ENCODE peak calls at places on chromosomes 12 and 14, in eight cellular contexts. F is AG09309; K is epithelial cell of esophagus; M is HFF-Myc; A is lower leg skin; Z is cardiac fibroblast; J is CD4-positive, alpha-beta T cell; O is left ventricle myocardium inferior. X is an unnamed sample.

GRCh38 chr14:104970231-104971068 is 7.7 kb downstream of the AHNAK2 start:
- DNase-seq in K (peak), M (peak), A (peak), J (no peak), F (peak), O (peak), Z (peak), X (no peak)

GRCh38 chr14:90783344-90783743 is 32.9 kb downstream of the TTC7B start:
- DNase-seq in F (no peak), A (no peak), O (no peak), J (no peak), Z (no peak), K (no peak), M (no peak), X (no peak)

GRCh38 chr12:105428793-105429192 is 98.3 kb downstream of the C12orf75 start:
- DNase-seq in O (no peak), A (no peak), K (peak), M (no peak), F (no peak), J (no peak), Z (peak), X (no peak)

GRCh38 chr12:87085286-87085685 is 829.1 kb upstream of the MGAT4C start:
- DNase-seq in M (no peak), K (no peak), F (no peak), A (no peak), O (no peak), Z (no peak), J (no peak), X (no peak)

GRCh38 chr12:120094485-120094884 is 22.1 kb downstream of the RAB35 start:
- DNase-seq in J (no peak), O (no peak), F (no peak), Z (no peak), M (no peak), K (no peak), A (no peak), X (no peak)

GRCh38 chr12:2856901-2857495 is at the start of gene TEX52:
- DNase-seq in K (no peak), F (no peak), J (no peak), A (no peak), O (no peak), Z (no peak), M (no peak), X (no peak)

GRCh38 chr14:30015471-30015870 is 87.8 kb upstream of the PRKD1 start:
- DNase-seq in J (no peak), F (no peak), K (no peak), Z (no peak), A (no peak), O (no peak), M (no peak), X (no peak)

GRCh38 chr12:50568338-50569155 is 63.8 kb downstream of the DIP2B start:
- DNase-seq in A (no peak), J (no peak), K (no peak), Z (peak), M (no peak), O (no peak), F (no peak), X (no peak)

GRCh38 chr14:97282210-97282609 is 485.0 kb downstream of the VRK1 start:
- DNase-seq in F (no peak), K (no peak), M (no peak), O (no peak), J (no peak), A (no peak), Z (no peak), X (no peak)

GRCh38 chr14:75418779-75419768 is 8.7 kb upstream of the JDP2 start:
- DNase-seq in M (no peak), J (no peak), A (no peak), O (no peak), K (peak), Z (no peak), F (no peak), X (no peak)

GRCh38 chr12:27396416-27396815 is 50.1 kb upstream of the SMCO2 start:
- DNase-seq in F (no peak), K (no peak), A (no peak), Z (no peak), O (no peak), J (no peak), M (no peak), X (no peak)

GRCh38 chr14:59028476-59029202 is 159.8 kb upstream of the DAAM1 start:
- DNase-seq in M (peak), K (peak), O (peak), A (peak), F (peak), Z (peak), J (no peak), X (no peak)

GRCh38 chr12:64943686-64944085 is 119.2 kb downstream of the TBC1D30 start:
- DNase-seq in F (peak), Z (peak), M (no peak), K (no peak), J (no peak), A (no peak), O (no peak), X (no peak)

GRCh38 chr14:62308927-62309326 is 546.7 kb downstream of the SNAPC1 start:
- DNase-seq in M (no peak), K (no peak), A (peak), F (no peak), Z (no peak), J (no peak), O (no peak), X (no peak)

GRCh38 chr12:2988494-2988893 is 29.3 kb downstream of the TEAD4 start:
- DNase-seq in M (no peak), J (no peak), Z (no peak), K (no peak), O (no peak), A (no peak), F (no peak), X (no peak)

GRCh38 chr12:100251917-100252316 is 15.0 kb downstream of the DEPDC4 start:
- DNase-seq in Z (no peak), J (no peak), M (no peak), K (no peak), O (no peak), A (no peak), F (no peak), X (no peak)

GRCh38 chr14:57578427-57579220 is 85.0 kb upstream of the CCDC198 start:
- DNase-seq in F (no peak), A (no peak), J (no peak), O (no peak), M (no peak), Z (no peak), K (no peak), X (no peak)

GRCh38 chr12:3732901-3733300 is 20.0 kb downstream of the CRACR2A start:
- DNase-seq in J (no peak), O (no peak), M (no peak), F (no peak), A (no peak), Z (no peak), K (no peak), X (no peak)

GRCh38 chr14:68707496-68707895 is 85.4 kb downstream of the ZFP36L1 start:
- DNase-seq in M (no peak), A (no peak), F (no peak), J (no peak), Z (no peak), K (no peak), O (no peak), X (no peak)
- TF ChIP-seq CTCF in M (no peak), A (no peak), F (no peak), J (no peak), Z (no peak), K (no peak), O (no peak), X (no peak)

DNA sequence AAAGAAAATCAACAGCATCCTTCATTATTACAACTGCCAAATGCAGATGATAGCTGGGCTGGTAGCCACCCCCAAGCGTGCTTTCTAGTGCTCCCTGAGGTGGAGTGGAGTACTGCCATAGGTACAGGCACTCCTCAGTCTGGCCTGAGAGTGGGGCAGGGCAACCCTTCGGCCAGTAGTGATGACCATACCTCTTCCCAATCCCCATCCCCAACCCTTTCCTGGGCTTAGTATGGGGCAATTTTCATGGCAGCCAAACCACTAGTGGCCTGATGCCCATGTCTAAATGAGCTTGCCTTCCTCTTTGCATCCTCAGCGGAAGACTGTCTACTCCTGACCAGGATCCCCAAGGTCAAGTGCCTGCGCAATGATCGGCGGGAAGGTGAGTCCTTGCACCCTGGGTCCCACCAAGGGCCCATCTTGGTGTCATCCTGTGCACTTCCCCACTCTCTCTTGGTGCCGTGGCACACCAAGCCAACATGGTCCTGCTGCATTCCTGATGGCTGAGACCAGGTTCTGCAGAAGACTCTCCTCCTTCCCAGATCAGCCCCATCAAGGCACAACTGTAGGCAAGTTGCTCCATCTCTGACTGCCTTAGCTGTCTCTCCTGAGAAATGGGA is 65.8 kb downstream of the GALNT16 start:
- DNase-seq in O (no peak), K (no peak), J (no peak), A (no peak), Z (no peak), F (no peak), M (no peak), X (peak)
- TF ChIP-seq CTCF in O (no peak), K (peak), J (no peak), A (no peak), Z (peak), F (no peak), M (peak), X (no peak)

GRCh38 chr12:114636723-114637480 is 47.1 kb downstream of the TBX3 start:
- DNase-seq in M (no peak), O (no peak), Z (peak), F (no peak), J (no peak), A (peak), K (peak), X (no peak)
- TF ChIP-seq CTCF in M (peak), O (peak), Z (peak), F (peak), J (no peak), A (no peak), K (peak), X (no peak)

GRCh38 chr12:68069276-68069675 is 80.0 kb downstream of the IFNG-AS1 start:
- DNase-seq in F (no peak), Z (no peak), A (no peak), J (no peak), K (no peak), O (no peak), M (no peak), X (no peak)

GRCh38 chr12:68065687-68066086 is 76.4 kb downstream of the IFNG-AS1 start:
- DNase-seq in Z (no peak), A (no peak), M (no peak), F (no peak), K (no peak), O (no peak), J (no peak), X (no peak)

GRCh38 chr12:68065163-68065562 is 75.9 kb downstream of the IFNG-AS1 start:
- DNase-seq in K (no peak), Z (no peak), F (no peak), O (no peak), A (no peak), J (no peak), M (no peak), X (no peak)

GRCh38 chr12:68070957-68071356 is 81.7 kb downstream of the IFNG-AS1 start:
- DNase-seq in Z (no peak), A (no peak), F (no peak), K (no peak), O (no peak), M (no peak), J (no peak), X (no peak)

GRCh38 chr12:68067762-68068376 is 78.6 kb downstream of the IFNG-AS1 start:
- DNase-seq in A (no peak), O (no peak), M (no peak), J (no peak), F (no peak), Z (peak), K (peak), X (no peak)
- TF ChIP-seq CTCF in A (no peak), O (no peak), M (peak), J (no peak), F (peak), Z (peak), K (peak), X (no peak)

DNA sequence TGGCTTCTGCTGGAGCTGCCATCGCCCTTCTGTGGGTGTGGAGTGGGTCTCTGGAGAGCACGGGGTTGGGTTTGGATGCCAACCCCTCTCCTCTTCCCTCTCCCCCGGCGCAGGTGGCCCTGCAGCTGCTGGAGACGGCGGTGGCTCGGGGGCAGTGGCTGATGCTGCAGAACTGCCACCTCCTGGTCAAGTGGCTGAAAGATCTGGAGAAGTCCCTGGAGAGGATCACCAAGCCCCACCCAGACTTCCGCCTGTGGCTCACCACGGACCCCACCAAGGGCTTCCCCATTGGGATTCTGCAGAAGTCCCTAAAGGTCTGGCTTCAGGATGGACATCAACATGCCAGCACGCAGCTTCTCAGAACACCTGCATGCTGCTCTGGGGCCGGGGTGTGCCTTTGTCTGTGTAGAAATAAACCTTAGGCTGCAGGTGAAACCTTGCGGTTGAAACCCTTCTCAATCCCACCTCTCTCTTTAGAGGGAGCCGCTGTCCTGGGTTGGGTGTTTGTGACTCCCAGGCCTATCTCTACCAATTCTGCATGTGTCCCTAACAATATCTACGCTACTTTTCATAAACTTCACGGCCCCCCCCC is 44.3 kb downstream of the CCDC92 start:
- DNase-seq in F (no peak), K (no peak), Z (no peak), M (no peak), A (no peak), J (no peak), O (no peak), X (no peak)
- TF ChIP-seq CTCF in F (no peak), K (no peak), Z (no peak), M (no peak), A (no peak), J (no peak), O (no peak), X (no peak)

GRCh38 chr12:16189849-16190248 is 87.6 kb downstream of the SLC15A5 start:
- DNase-seq in J (no peak), A (no peak), F (no peak), K (peak), Z (no peak), M (no peak), O (no peak), X (no peak)
- TF ChIP-seq CTCF in J (no peak), A (no peak), F (peak), K (peak), Z (peak), M (no peak), O (no peak), X (no peak)

DNA sequence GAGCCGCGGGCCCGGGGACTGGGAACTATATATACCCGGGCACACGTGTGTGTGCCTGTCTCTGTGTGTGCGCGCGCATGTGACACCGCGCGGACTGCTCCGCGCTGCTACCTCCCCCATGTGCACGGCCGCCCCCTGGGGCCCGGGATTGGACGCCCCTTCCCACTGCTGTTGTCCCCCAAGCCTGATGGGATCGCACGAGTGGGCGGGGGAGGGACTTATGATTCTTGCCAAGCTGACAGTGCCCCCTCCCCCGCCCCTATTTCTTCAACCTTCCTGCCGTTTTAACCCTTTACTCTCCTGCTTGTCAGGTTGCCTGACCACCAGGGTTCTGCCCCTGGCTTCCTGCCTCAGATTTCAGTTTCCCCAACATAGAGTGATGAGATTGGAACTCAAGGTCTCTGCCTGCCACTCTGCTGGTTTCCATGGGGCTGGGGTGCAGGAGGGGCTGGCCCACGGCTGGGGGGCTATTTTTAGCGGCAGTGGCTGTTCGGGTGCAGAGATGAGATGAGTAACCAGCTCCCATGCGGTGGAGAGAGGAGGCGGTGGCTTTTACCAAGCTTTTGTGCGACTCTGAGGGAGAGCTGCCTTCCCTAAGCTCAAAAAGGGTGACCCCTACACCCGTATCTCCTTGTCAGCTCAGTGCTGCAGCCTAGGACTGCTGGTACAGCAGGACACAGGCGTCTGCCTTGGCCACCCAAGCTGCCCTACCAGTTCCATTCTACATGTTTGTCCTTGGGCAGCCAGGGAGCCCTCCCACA is at the start of gene DDN:
- DNase-seq in K (peak), A (no peak), Z (peak), J (no peak), O (no peak), F (no peak), M (no peak), X (peak)
- TF ChIP-seq CTCF in K (no peak), A (no peak), Z (no peak), J (no peak), O (no peak), F (no peak), M (no peak), X (no peak)

DNA sequence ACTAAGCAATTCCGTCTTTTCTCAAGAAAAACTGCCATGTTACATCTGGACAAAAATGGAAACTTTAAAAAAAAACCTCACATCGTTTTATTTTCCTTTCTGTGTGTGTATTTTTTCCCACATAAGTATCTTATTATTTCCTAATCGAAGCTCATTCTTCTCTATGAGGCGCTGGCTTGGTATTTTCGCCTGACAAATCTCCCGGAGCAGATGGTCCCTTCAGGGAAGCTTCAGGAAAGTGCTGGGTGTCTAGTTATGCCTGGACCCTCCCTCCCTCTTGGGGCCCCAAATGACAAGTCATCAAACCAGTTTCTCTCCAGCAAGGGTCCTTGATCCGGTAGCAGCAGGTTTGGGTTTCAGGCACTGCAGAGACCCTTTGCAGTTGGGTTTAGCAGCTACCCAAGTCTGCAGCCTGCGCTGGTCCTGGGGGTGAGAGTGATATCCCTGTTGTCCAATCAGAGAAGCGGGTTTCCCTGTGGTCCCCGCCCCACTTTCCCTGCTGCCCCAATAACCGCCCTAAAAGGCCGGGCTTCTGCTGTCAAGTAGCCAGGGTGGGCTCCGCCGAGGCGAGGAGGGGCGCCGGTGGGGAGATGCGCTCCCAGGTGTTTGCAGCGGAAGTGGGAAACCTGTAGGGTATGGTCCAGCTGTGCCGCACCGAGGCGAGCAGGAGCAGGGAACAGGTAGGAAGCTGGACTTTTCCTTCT is at the start of gene CNTN1:
- DNase-seq in J (no peak), M (no peak), F (no peak), A (peak), K (peak), Z (peak), O (peak), X (no peak)
- TF ChIP-seq CTCF in J (no peak), M (no peak), F (no peak), A (no peak), K (no peak), Z (no peak), O (no peak), X (no peak)

DNA sequence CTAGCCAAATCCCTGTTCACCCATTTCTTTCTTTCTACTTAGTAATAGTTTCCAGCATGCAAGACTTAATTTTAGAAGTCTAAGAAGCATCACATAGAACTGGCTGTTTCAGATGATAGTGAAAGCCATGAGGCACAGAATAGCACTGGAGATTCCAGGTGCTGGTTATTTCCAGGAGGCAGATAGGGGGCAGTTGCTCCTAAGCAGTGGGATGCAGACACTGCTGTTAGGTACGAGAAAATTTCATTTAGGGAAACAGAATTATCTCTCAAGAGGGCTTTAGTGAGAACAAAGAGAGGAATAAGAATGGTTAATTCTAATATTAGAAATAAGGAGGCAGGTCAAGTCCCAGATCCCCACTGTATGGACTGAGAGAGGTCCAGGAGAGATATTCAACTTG is 3.6 kb upstream of the MDGA2 start:
- DNase-seq in Z (no peak), O (no peak), A (no peak), J (no peak), F (no peak), K (no peak), M (no peak), X (no peak)
- TF ChIP-seq CTCF in Z (no peak), O (no peak), A (no peak), J (no peak), F (no peak), K (no peak), M (no peak), X (no peak)

GRCh38 chr12:47311011-47311410 is 231.3 kb upstream of the AMIGO2 start:
- DNase-seq in Z (no peak), J (no peak), K (no peak), M (no peak), F (no peak), O (no peak), A (no peak), X (no peak)

GRCh38 chr12:47312147-47312546 is 232.4 kb upstream of the AMIGO2 start:
- DNase-seq in F (no peak), Z (no peak), K (no peak), O (no peak), J (no peak), M (no peak), A (no peak), X (no peak)

GRCh38 chr12:47312794-47313426 is 233.2 kb upstream of the AMIGO2 start:
- DNase-seq in O (no peak), J (no peak), F (no peak), K (no peak), M (no peak), A (no peak), Z (no peak), X (no peak)

GRCh38 chr12:47308672-47309071 is 228.9 kb upstream of the AMIGO2 start:
- DNase-seq in M (no peak), Z (no peak), A (no peak), O (no peak), J (no peak), K (no peak), F (no peak), X (no peak)

GRCh38 chr12:47311514-47311913 is 231.8 kb upstream of the AMIGO2 start:
- DNase-seq in Z (no peak), F (no peak), M (no peak), O (no peak), K (no peak), A (no peak), J (no peak), X (no peak)
- TF ChIP-seq CTCF in Z (no peak), F (no peak), M (no peak), O (no peak), K (no peak), A (no peak), J (no peak), X (no peak)

X was measured in natural killer cell.